ENCODE peak calls at places on chromosomes 16 and 17, in five cellular contexts. H is fibroblast of lung, O is neural crest cell, L is sigmoid colon, K is endothelial cell. Q is an unnamed sample.
A peak's percentile ranks its signal among the peaks of the same experiment; 100 is the strongest.

GRCh38 chr16:88770459-88771293 is 14.3 kb downstream of the PIEZO1 start:
- DNase-seq in H (peak; percentile 97), O (no peak), L (peak; percentile 94), K (no peak), Q (peak; percentile 76)

GRCh38 chr17:43332211-43332610 is 66.6 kb upstream of the ARL4D start:
- DNase-seq in H (no peak), O (no peak), L (no peak), K (no peak), Q (no peak)

GRCh38 chr17:4940625-4941021 is 555 bp downstream of the RNF167 start:
- DNase-seq in H (no peak), O (no peak), L (no peak), K (peak; percentile 39), Q (peak; percentile 39)

GRCh38 chr16:54938351-54939346 is 8.0 kb downstream of the IRX5 start:
- DNase-seq in H (no peak), O (peak; percentile 19), L (no peak), K (peak; percentile 40), Q (peak; percentile 37)

GRCh38 chr16:30660424-30661251 is 2.4 kb downstream of the FBRS start:
- DNase-seq in H (no peak), O (no peak), L (no peak), K (no peak), Q (no peak)

GRCh38 chr17:68963958-68964357 is 8.8 kb upstream of the ABCA8 start:
- DNase-seq in H (no peak), O (no peak), L (peak; percentile 73), K (no peak), Q (no peak)

GRCh38 chr17:77064608-77065007 is 76.2 kb upstream of the SEC14L1 start:
- DNase-seq in H (no peak), O (no peak), L (no peak), K (no peak), Q (no peak)

GRCh38 chr17:45871718-45872117 is 22.6 kb upstream of the MAPT start:
- DNase-seq in H (no peak), O (no peak), L (no peak), K (no peak), Q (no peak)

GRCh38 chr16:88064011-88064888 is 113.0 kb downstream of the BANP start:
- DNase-seq in H (no peak), O (no peak), L (no peak), K (no peak), Q (no peak)

GRCh38 chr17:42547698-42548069 is 5.0 kb upstream of the HSD17B1 start:
- DNase-seq in H (no peak), O (no peak), L (no peak), K (no peak), Q (no peak)

GRCh38 chr16:57693539-57693938 is 1.1 kb upstream of the DRC7 start:
- DNase-seq in H (no peak), O (no peak), L (no peak), K (no peak), Q (no peak)

GRCh38 chr16:89170346-89171215 is 967 bp upstream of the CDH15 start:
- DNase-seq in H (no peak), O (no peak), L (no peak), K (no peak), Q (no peak)

DNA sequence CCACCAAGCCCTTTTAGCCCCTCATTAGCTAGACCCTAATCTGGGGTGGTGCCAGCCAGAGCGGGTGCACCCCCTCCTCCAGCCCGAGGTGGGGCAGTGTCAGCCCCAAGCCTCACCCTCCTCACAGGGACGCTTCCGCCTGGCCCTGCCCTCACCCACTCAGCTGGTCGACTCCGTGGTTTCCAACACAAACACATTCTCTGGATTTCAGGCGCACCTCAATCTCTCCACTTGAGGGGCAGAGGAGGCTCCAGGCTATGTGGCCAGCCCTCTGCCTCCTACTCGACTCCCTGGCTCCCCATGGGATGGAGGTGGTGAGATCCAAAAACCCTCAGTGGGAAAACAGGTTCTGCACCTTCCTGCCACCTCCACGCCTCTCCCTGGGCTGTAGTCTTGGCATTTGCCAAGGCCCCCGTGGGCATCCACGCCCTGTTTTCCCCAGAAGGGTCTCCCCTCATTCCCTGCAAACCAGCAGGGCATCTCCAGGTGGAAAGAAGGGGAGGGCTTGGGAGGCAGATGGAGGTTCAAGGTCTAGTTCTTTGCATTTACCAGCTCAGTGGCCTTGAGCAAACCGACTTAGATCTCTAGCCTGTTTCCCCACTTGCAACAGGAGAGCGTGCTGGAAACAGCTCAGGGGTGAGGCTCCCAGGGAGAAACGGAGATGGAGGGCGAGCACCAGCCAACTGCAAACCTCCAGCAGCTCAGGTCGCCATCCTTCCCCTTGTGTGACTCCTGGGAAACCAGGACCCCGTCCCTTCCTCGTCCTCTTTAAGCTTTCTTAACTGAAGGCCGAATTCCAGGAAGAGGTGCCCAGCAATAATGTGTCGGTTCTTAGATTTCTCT is 1.7 kb downstream of the EMP2 start:
- DNase-seq in H (no peak), O (no peak), L (no peak), K (no peak), Q (no peak)
- TF ChIP-seq CTCF in H (no peak), O (no peak), L (no peak), K (no peak), Q (no peak)

GRCh38 chr16:23500212-23500865 is 10.0 kb downstream of the GGA2 start:
- DNase-seq in H (no peak), O (no peak), L (no peak), K (no peak), Q (no peak)

GRCh38 chr16:23499801-23500200 is 10.5 kb downstream of the GGA2 start:
- DNase-seq in H (no peak), O (no peak), L (no peak), K (no peak), Q (no peak)

GRCh38 chr16:23496826-23497542 is 13.3 kb downstream of the GGA2 start:
- DNase-seq in H (peak; percentile 20), O (no peak), L (no peak), K (no peak), Q (no peak)

GRCh38 chr16:23498863-23499262 is 11.4 kb downstream of the GGA2 start:
- DNase-seq in H (no peak), O (no peak), L (no peak), K (no peak), Q (no peak)

GRCh38 chr16:23497543-23497868 is 12.8 kb downstream of the GGA2 start:
- DNase-seq in H (no peak), O (no peak), L (no peak), K (no peak), Q (no peak)
- TF ChIP-seq CTCF in H (no peak), O (no peak), L (no peak), K (no peak), Q (no peak)

GRCh38 chr16:3480901-3481695 is 14.2 kb downstream of the C16orf90 start:
- DNase-seq in H (no peak), O (no peak), L (no peak), K (no peak), Q (no peak)
- TF ChIP-seq CTCF in H (no peak), O (no peak), L (no peak), K (no peak), Q (no peak)

GRCh38 chr17:79082311-79083190 is 7.9 kb downstream of the ENGASE start:
- DNase-seq in H (peak; percentile 19), O (peak; percentile 64), L (no peak), K (peak; percentile 81), Q (peak; percentile 73)
- TF ChIP-seq CTCF in H (peak; percentile 70), O (peak; percentile 81), L (peak; percentile 72), K (peak; percentile 82), Q (peak; percentile 79)